ENCODE peak calls at places on chromosome 14, in four cellular contexts. N is HepG2, G is K562, O is GM12878. Z is an unnamed sample.

GRCh38 chr14:104933721-104934379 is 9.2 kb downstream of the PLD4 start:
- DNase-seq in N (no peak), G (peak; percentile 30), O (no peak), Z (no peak)

GRCh38 chr14:74618078-74618952 is 6.3 kb upstream of the LTBP2 start:
- DNase-seq in N (peak; percentile 90), G (no peak), O (no peak), Z (no peak)

GRCh38 chr14:66247662-66248061 is 238.5 kb upstream of the CCDC196 start:
- DNase-seq in N (no peak), G (no peak), O (no peak), Z (no peak)

GRCh38 chr14:36857842-36858445 is 196.3 kb downstream of the PAX9 start:
- DNase-seq in N (no peak), G (no peak), O (no peak), Z (no peak)

GRCh38 chr14:91164676-91165075 is 50.8 kb downstream of the DGLUCY start:
- DNase-seq in N (no peak), G (no peak), O (no peak), Z (no peak)

GRCh38 chr14:70872678-70873020 is 34.6 kb upstream of the PCNX1 start:
- DNase-seq in N (no peak), G (no peak), O (no peak), Z (no peak)

GRCh38 chr14:38367922-38368321 is 112.0 kb upstream of the CLEC14A start:
- DNase-seq in N (no peak), G (no peak), O (no peak), Z (no peak)

GRCh38 chr14:37590810-37591139 is 4.3 kb downstream of the FOXA1 start:
- DNase-seq in N (no peak), G (no peak), O (no peak), Z (no peak)

GRCh38 chr14:73008501-73008900 is 18.4 kb downstream of the ZFYVE1 start:
- DNase-seq in N (no peak), G (no peak), O (no peak), Z (no peak)

GRCh38 chr14:89702151-89702936 is 252.2 kb downstream of the EFCAB11 start:
- DNase-seq in N (no peak), G (no peak), O (no peak), Z (no peak)

GRCh38 chr14:36805116-36805515 is 143.5 kb downstream of the PAX9 start:
- DNase-seq in N (no peak), G (no peak), O (no peak), Z (no peak)

GRCh38 chr14:56002876-56003625 is 115.2 kb upstream of the PELI2 start:
- DNase-seq in N (no peak), G (no peak), O (peak; percentile 19), Z (no peak)

GRCh38 chr14:53570411-53571387 is 385.9 kb downstream of the BMP4 start:
- DNase-seq in N (no peak), G (no peak), O (peak; percentile 69), Z (no peak)

GRCh38 chr14:50319293-50319692 is 7.2 kb downstream of the DMAC2L start:
- DNase-seq in N (no peak), G (no peak), O (no peak), Z (no peak)

GRCh38 chr14:51283402-51283825 is 43.4 kb downstream of the TMX1 start:
- DNase-seq in N (peak; percentile 74), G (peak; percentile 62), O (no peak), Z (peak; percentile 67)

GRCh38 chr14:54105406-54105805 is 148.8 kb upstream of the BMP4 start:
- DNase-seq in N (no peak), G (no peak), O (no peak), Z (no peak)

DNA sequence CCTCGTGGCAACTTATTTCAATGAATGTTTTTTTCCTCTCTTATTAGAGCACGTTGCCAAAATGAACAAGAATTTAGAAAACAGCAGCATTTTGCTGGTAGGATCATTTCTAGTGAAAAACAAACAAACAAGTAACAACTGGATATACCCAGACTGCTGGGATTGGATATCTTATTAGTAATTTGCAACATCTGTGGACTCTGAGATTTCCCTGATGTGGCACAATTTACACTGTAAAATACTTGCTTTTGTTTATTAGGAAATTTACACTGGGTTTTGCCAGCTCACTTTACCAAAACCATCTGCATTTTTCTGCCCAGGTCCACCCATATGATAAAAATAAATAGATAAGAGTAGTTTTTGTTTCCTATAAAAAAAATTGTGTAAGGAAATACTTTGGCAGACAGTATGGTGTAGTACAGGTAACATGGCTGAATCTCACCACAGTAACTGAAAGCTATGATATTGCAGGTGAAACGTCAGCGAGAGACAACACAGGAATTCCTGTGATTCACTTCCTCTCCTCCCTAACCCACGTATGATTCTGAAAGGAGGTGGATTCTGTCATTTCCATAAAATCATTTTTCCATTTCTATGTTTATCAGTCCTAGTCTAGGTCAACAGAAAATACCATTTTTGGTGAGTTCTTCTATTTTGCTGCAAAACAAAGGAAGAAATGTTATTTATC is 176.2 kb upstream of the NOVA1 start:
- DNase-seq in N (no peak), G (no peak), O (no peak), Z (no peak)
- TF ChIP-seq FOXM1 in N (no peak), G (no peak), O (no peak), Z (no peak)

DNA sequence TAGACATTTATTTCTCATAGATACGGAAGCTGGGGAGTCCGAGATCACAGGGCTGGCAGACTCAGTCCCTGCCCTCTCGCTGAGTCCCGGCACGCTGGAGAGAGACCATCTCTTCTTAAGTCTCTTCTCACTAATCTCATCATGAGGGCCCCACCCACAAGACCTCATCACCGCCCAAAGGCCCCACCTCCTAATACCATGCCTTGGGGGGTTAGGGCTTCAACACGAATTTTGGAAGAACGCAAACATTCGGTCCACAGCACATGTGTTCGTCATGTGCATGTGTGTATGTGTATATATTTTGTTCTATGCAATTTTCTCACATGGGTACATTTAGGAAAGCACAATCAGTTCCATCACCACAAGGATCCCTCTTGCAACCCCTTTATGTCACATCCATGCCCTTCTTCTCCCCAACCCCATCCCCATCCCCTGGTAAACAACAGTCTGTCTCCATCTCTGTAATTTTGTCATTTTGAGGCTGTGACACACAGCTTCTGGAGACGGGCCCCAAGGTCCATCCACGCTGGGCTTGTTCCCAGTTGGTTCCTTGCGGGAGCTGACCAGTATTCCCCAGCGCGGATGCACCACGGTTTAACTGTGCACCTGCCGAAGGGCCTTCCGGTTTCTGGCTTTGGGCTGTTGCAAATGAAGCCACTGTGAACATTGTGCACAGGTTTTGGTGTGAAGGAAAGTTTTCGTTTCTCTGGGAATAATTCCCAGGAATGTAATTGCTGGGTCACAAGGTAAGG is 317.5 kb upstream of the DIO3 start:
- DNase-seq in N (no peak), G (no peak), O (no peak), Z (no peak)
- TF ChIP-seq SP1 in N (no peak), G (no peak), O (no peak), Z (no peak)

DNA sequence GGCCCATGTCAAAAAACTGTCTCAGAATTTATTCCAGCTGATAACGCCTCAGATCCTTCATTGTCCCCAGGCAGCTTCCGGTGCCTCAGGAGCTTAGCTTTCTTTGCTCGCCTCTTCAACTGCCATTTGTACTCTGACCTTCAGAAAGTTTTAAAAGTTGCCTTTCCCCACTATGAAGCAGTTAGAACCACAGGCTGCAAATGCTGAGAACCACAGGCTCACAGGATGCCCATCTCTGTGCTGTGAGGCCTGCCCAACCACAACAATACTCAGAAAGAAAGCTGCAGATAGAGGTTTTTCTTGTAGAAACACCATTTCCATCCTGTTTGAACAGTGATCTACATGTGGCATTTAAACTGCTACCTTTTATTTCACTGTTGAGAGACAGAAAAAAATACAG is 131.1 kb downstream of the PRKCH start:
- DNase-seq in N (no peak), G (no peak), O (no peak), Z (no peak)
- TF ChIP-seq FOXM1 in N (no peak), G (no peak), O (no peak), Z (no peak)

DNA sequence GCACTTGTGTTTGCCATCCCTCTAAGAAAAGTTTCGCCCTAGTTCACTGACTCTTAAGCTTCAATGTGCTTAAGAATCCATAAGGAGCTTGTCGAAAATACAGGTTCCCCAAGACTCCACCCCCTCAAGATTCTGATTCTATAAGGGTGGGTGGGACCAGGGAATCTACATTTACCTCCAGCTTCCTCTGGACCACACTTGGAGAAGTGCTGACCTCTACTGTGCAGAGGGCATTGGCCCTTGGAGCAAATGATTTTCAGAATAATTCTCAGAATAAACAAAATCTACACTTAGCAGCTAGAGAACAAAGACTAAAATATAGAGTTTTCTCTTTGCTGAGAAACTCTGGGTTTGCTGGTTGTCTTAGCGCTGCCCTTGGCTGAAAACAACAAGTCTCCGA is 5.0 kb downstream of the TGFB3 start:
- DNase-seq in N (no peak), G (no peak), O (no peak), Z (no peak)
- TF ChIP-seq SP1 in N (no peak), G (no peak), O (no peak), Z (no peak)

GRCh38 chr14:98408024-98408555 is 863.9 kb downstream of the BCL11B start:
- DNase-seq in N (no peak), G (no peak), O (no peak), Z (no peak)

GRCh38 chr14:98404811-98405210 is 867.2 kb downstream of the BCL11B start:
- DNase-seq in N (no peak), G (no peak), O (no peak), Z (no peak)

GRCh38 chr14:98411154-98411553 is 860.8 kb downstream of the BCL11B start:
- DNase-seq in N (no peak), G (no peak), O (no peak), Z (no peak)

GRCh38 chr14:98412431-98412830 is 859.6 kb downstream of the BCL11B start:
- DNase-seq in N (no peak), G (no peak), O (no peak), Z (no peak)

DNA sequence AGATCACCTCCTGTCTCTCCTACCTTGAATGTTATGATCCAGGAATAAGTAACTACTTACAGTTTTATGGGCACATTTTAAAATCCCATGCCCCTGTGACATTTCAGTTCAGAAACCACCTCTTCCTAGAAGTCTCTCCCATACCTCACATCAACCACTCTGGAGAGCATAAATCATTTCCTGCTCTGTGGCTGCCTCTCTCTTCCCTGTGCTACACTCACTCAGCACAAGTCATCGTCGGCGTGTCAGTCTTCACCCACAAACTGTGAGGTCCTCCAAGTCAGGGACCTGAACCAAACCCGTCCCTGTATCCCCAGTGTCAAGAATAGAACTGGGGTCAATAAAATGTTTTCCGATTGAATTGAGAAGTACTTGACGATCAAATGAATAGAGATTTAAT is 863.3 kb downstream of the BCL11B start:
- DNase-seq in N (no peak), G (no peak), O (no peak), Z (no peak)
- TF ChIP-seq FOXM1 in N (no peak), G (no peak), O (no peak), Z (no peak)